ENCODE peak calls at places on chromosome 5, in five cellular contexts. N, Y, K, F and B are unnamed samples.

GRCh38 chr5:66443462-66444130 is 152.6 kb upstream of the MAST4 start:
- DNase-seq in K (no peak), N (no peak), Y (no peak), F (no peak), B (no peak)

GRCh38 chr5:141654298-141654697 is 3.1 kb upstream of the FCHSD1 start:
- DNase-seq in K (no peak), F (no peak), Y (no peak), N (no peak), B (no peak)

GRCh38 chr5:140481758-140482157 is 65.7 kb upstream of the EIF4EBP3 start:
- DNase-seq in F (no peak), K (no peak), N (no peak), Y (no peak), B (no peak)

GRCh38 chr5:72064801-72065570 is 42.3 kb upstream of the MAP1B start:
- DNase-seq in F (no peak), K (no peak), N (no peak), Y (no peak), B (no peak)

GRCh38 chr5:74034738-74035137 is 408.7 kb downstream of the ARHGEF28 start:
- DNase-seq in N (no peak), K (no peak), F (no peak), Y (no peak), B (no peak)

GRCh38 chr5:144377207-144377606 is 206.5 kb downstream of the KCTD16 start:
- DNase-seq in F (no peak), K (no peak), Y (no peak), N (no peak), B (no peak)

GRCh38 chr5:33306758-33307157 is 134.0 kb upstream of the TARS1 start:
- DNase-seq in N (no peak), Y (no peak), F (no peak), K (no peak), B (no peak)

GRCh38 chr5:123951204-123951977 is 439.4 kb downstream of the CSNK1G3 start:
- DNase-seq in F (no peak), Y (no peak), N (no peak), K (no peak), B (no peak)

GRCh38 chr5:111826064-111826463 is 69.1 kb upstream of the NREP start:
- DNase-seq in K (no peak), N (no peak), F (no peak), Y (no peak), B (no peak)

GRCh38 chr5:100872409-100873190 is 30.5 kb downstream of the ST8SIA4 start:
- DNase-seq in F (no peak), Y (peak), N (no peak), K (no peak), B (no peak)

GRCh38 chr5:137706841-137707240 is 29.0 kb downstream of the KLHL3 start:
- DNase-seq in Y (no peak), F (no peak), N (no peak), K (no peak), B (no peak)

GRCh38 chr5:56126487-56127179 is 106.5 kb downstream of the ANKRD55 start:
- DNase-seq in N (no peak), Y (no peak), F (no peak), K (no peak), B (no peak)

GRCh38 chr5:151223447-151224264 is at the start of gene CCDC69:
- DNase-seq in Y (peak), F (peak), N (peak), K (peak), B (peak)
- TF ChIP-seq CTCF in Y (no peak), F (no peak), N (peak), K (peak), B (peak)

DNA sequence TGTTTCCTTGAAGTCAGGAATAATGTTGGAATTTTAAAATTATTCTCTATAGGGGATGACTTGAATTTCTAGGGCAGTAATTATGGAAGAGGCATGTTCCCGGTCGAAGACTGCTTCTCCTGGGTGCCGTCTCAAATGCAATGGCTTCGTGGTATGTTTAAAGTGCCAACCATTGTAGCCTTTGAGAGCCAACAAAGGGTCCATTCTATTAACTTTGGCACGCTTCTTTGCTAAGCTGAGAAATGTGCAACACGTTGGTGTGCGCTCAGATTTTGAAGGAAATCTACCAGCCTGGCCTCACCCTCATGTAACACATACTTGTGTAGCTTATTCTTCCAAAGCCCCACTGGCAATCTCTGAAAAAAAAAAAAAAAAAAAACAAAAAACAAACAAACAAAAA is 221.2 kb upstream of the ANKH start:
- DNase-seq in F (no peak), Y (no peak), K (no peak), N (no peak), B (no peak)
- TF ChIP-seq CTCF in F (no peak), Y (no peak), K (no peak), N (no peak), B (no peak)

DNA sequence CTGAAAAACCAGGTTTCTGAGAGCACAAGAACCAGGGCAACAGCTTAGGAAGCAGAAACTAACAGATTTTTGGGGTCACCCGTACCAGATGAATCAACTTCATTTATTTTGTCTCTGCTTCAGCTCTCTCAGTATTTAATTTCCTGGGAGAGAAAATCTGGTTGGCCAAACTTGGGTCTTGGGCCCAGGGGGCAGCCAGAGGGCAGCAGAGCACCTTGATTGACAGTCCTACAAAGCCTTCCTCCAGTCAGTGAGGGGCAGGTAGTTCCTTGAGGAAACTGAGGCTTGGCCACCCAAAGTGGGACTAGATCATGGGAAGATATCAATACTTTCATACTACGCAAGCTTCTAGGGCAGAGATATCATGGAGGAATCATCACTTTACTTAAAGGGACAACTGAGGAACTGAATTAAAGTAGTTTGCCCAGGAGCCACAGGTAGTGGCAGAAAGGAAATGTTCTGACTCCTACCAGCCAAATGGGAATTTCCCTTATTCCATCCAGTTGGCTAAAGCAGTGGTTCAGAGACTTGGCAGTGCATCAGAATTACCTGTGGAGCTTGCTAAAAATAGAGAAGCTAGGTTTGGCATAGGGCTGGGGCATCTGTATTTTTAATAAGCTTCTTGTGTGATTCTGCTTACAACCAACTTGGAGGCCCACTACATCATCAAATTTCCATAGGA is 21.5 kb upstream of the ARHGAP26 start:
- DNase-seq in F (no peak), Y (peak), N (no peak), K (peak), B (no peak)
- TF ChIP-seq CTCF in F (no peak), Y (peak), N (peak), K (peak), B (peak)

GRCh38 chr5:176532795-176533194 is 4.4 kb downstream of the RNF44 start:
- DNase-seq in Y (no peak), F (no peak), N (no peak), K (peak), B (no peak)

GRCh38 chr5:176534640-176535039 is 2.6 kb downstream of the RNF44 start:
- DNase-seq in N (no peak), K (peak), F (no peak), Y (peak), B (peak)

GRCh38 chr5:176533390-176533789 is 3.8 kb downstream of the RNF44 start:
- DNase-seq in N (no peak), Y (no peak), F (no peak), K (peak), B (no peak)

GRCh38 chr5:176535101-176535654 is 2.0 kb downstream of the RNF44 start:
- DNase-seq in Y (peak), K (no peak), N (no peak), F (no peak), B (peak)

GRCh38 chr5:176533894-176534611 is 3.1 kb downstream of the RNF44 start:
- DNase-seq in N (no peak), Y (peak), F (no peak), K (peak), B (peak)
- TF ChIP-seq CTCF in N (no peak), Y (no peak), F (no peak), K (no peak), B (no peak)